ENCODE peak calls at places on chromosomes 3 and 15, in four cellular contexts. I, U, O and V are unnamed samples.

GRCh38 chr15:69848551-69849231 is 249.0 kb downstream of the TLE3 start:
- DNase-seq in I (no peak), U (no peak), O (no peak), V (no peak)

GRCh38 chr3:58581328-58582091 is 4.3 kb upstream of the FAM107A start:
- DNase-seq in I (no peak), U (no peak), O (no peak), V (no peak)

GRCh38 chr3:38960953-38961622 is 90.7 kb downstream of the SCN11A start:
- DNase-seq in I (peak; percentile 45), U (peak; percentile 65), O (peak; percentile 58), V (peak; percentile 42)

GRCh38 chr15:38073278-38073930 is 139.0 kb downstream of the TMCO5A start:
- DNase-seq in I (peak; percentile 60), U (peak; percentile 65), O (peak; percentile 28), V (no peak)

GRCh38 chr3:42653560-42654330 is at the start of gene ZBTB47:
- DNase-seq in I (peak; percentile 49), U (peak; percentile 55), O (no peak), V (no peak)

GRCh38 chr15:48963524-48964113 is at the start of gene SHC4:
- DNase-seq in I (peak; percentile 90), U (peak; percentile 58), O (no peak), V (peak; percentile 69)

GRCh38 chr15:98954411-98954810 is 53.2 kb downstream of the PGPEP1L start:
- DNase-seq in I (peak; percentile 97), U (no peak), O (no peak), V (peak; percentile 29)

GRCh38 chr3:53286727-53287412 is 31.0 kb upstream of the TKT start:
- DNase-seq in I (peak; percentile 18), U (no peak), O (no peak), V (no peak)

GRCh38 chr3:149536429-149536828 is 61.9 kb downstream of the TM4SF4 start:
- DNase-seq in I (peak; percentile 39), U (no peak), O (no peak), V (no peak)

GRCh38 chr3:197019021-197019420 is 10.6 kb downstream of the MELTF start:
- DNase-seq in I (no peak), U (no peak), O (no peak), V (no peak)

GRCh38 chr15:69224383-69224782 is 63.9 kb downstream of the GLCE start:
- DNase-seq in I (no peak), U (no peak), O (no peak), V (no peak)

GRCh38 chr3:89264037-89264560 is 156.7 kb downstream of the EPHA3 start:
- DNase-seq in I (no peak), U (no peak), O (no peak), V (no peak)

GRCh38 chr3:81218023-81218422 is 543.4 kb downstream of the GBE1 start:
- DNase-seq in I (peak; percentile 39), U (peak; percentile 11), O (no peak), V (no peak)

GRCh38 chr15:63331456-63331855 is 50.2 kb downstream of the CA12 start:
- DNase-seq in I (no peak), U (no peak), O (no peak), V (no peak)

GRCh38 chr3:11423868-11424267 is 151.7 kb downstream of the ATG7 start:
- DNase-seq in I (no peak), U (no peak), O (no peak), V (no peak)

GRCh38 chr15:66682865-66683264 is 19.2 kb upstream of the SMAD6 start:
- DNase-seq in I (peak; percentile 23), U (no peak), O (no peak), V (no peak)

GRCh38 chr15:85582076-85582718 is 201.8 kb downstream of the AKAP13 start:
- DNase-seq in I (peak; percentile 53), U (no peak), O (no peak), V (no peak)

GRCh38 chr3:177646749-177647148 is 449.5 kb upstream of the TBL1XR1 start:
- DNase-seq in I (no peak), U (no peak), O (no peak), V (no peak)

GRCh38 chr3:112651076-112651475 is 10.1 kb upstream of the CCDC80 start:
- DNase-seq in I (no peak), U (no peak), O (no peak), V (no peak)

GRCh38 chr3:134371542-134372324 is 2.5 kb downstream of the AMOTL2 start:
- DNase-seq in I (no peak), U (no peak), O (no peak), V (no peak)

GRCh38 chr3:138082992-138083386 is 32.4 kb downstream of the DZIP1L start:
- DNase-seq in I (no peak), U (no peak), O (no peak), V (no peak)

GRCh38 chr3:175941352-175941751 is 1082.2 kb downstream of the NAALADL2 start:
- DNase-seq in I (no peak), U (no peak), O (no peak), V (no peak)
- TF ChIP-seq CTCF in I (no peak), U (peak; percentile 79), O (peak; percentile 7), V (peak; percentile 39)

GRCh38 chr3:15460891-15461524 is 33.6 kb downstream of the EAF1 start:
- DNase-seq in I (no peak), U (no peak), O (no peak), V (no peak)
- TF ChIP-seq CTCF in I (no peak), U (no peak), O (no peak), V (no peak)

GRCh38 chr15:57667171-57667924 is 39.2 kb upstream of the POLR2M start:
- DNase-seq in I (peak; percentile 79), U (no peak), O (no peak), V (peak; percentile 79)
- TF ChIP-seq CTCF in I (peak; percentile 54), U (no peak), O (peak; percentile 34), V (peak; percentile 49)

GRCh38 chr3:40624189-40624754 is 99.5 kb downstream of the ZNF621 start:
- DNase-seq in I (no peak), U (no peak), O (no peak), V (no peak)
- TF ChIP-seq CTCF in I (no peak), U (no peak), O (no peak), V (no peak)

GRCh38 chr3:12822725-12823373 is 18.5 kb downstream of the RPL32 start:
- DNase-seq in I (peak; percentile 54), U (no peak), O (peak; percentile 29), V (no peak)
- TF ChIP-seq CTCF in I (peak; percentile 28), U (peak; percentile 35), O (peak; percentile 56), V (peak; percentile 13)

GRCh38 chr3:33058780-33059179 is 38.2 kb downstream of the GLB1 start:
- DNase-seq in I (no peak), U (no peak), O (no peak), V (no peak)

GRCh38 chr3:33060609-33061337 is 36.2 kb downstream of the GLB1 start:
- DNase-seq in I (no peak), U (no peak), O (no peak), V (no peak)

GRCh38 chr3:33054100-33055097 is 42.5 kb downstream of the GLB1 start:
- DNase-seq in I (no peak), U (no peak), O (no peak), V (no peak)

GRCh38 chr3:33061782-33062181 is 35.2 kb downstream of the GLB1 start:
- DNase-seq in I (peak; percentile 19), U (no peak), O (no peak), V (peak; percentile 69)

DNA sequence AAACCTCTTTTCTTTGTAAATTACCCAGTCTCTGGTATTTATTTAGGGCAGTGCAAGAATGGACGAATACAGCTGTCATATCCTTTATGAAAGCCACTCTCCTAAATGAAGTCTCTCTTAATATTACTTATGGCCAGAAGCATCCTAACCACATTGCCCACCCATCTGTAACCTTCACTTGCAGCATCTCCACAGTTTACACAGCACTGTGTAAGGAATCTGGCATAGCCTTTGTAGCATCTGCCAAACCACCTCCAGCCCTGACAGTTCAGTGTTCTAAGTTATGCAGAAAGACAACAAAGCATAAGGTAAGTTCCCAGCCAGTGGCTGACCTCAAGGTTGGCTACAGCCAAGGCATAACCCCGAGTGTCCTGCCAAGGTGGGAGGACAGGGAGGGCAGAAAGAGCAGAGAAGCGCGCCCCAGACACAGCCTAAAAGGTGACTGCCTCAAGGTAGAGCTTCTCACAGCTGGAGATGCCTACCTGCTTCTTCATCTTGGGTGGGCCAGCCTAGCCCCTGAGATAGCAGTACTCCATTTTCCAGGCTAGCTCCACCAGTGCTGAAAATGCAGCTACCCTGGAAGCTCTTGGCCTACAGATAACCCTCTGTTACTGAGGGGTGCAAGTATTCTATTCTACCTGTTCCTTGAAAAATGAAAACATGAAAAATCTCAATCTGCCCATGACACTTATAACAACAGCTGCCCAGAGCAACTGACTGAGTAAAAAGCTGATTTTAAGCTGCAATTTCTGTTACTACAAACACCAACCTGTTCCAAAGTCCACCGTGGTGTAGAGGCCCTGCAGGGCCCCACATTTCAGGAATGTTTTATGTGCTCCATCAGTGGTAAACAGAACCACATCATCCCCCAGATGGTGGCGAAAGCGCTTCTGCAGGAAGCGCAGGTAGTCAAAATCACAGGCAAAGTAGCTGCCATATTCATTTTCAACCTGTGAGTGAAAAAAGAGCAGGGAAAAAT is 39.3 kb downstream of the GLB1 start:
- DNase-seq in I (no peak), U (no peak), O (no peak), V (no peak)
- TF ChIP-seq CTCF in I (no peak), U (no peak), O (no peak), V (no peak)

DNA sequence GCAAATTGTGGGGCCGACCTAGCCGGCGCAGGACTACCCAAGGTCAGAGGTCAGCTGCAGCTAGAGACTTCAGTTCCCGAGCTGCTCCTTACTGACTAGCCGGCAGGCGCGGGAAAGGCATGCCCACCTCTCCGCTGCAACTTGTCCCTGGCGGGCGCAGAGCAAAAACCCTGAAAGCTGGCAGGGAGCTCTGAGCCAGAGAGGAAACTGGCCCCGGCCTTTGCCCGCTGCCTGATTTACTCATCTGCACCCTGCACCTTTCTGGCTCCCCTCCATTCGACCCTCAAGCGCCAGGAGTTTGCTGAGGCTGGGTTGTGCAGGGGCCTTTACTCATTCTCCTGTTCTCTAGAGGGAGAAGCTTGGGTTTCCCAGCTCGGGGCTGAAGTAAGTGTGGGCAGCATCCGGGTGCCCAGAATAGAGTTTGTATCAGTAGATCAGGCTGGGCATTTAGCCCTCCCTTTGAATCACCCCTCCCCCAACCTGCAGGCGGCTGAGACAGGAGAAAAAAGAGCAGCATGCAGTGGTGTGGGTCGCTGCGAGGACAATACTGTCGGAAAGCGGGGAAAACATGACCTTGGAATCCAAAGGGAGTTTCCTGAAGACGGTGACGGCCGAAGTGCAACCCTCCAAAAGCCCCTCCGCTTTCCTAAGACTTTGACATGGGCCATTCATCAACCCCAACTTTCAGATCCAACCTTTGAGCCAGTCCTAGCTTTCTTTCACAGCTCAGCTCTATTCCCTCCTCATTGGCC is 1.4 kb downstream of the ZIC4 start:
- DNase-seq in I (no peak), U (no peak), O (no peak), V (no peak)
- TF ChIP-seq CTCF in I (no peak), U (no peak), O (no peak), V (no peak)

GRCh38 chr3:124779116-124779515 is 48.9 kb downstream of the UMPS start:
- DNase-seq in I (no peak), U (no peak), O (no peak), V (no peak)
- TF ChIP-seq CTCF in I (no peak), U (no peak), O (no peak), V (no peak)